ENCODE peak calls at places on chromosomes 1 and 21, in nine cellular contexts. K is foreskin fibroblast; L is CD8-positive, alpha-beta memory T cell; W is OCI-LY7; Q is kidney tubule cell; F is activated naive CD4-positive, alpha-beta T cell; T is RCC 7860; B is HT1080; Z is left cardiac atrium. V is an unnamed sample.

GRCh38 chr1:50658421-50659076 is 235.3 kb upstream of the DMRTA2 start:
- DNase-seq in K (peak; percentile 45), L (no peak), W (no peak), Q (no peak), F (no peak), T (no peak), B (no peak), Z (no peak), V (no peak)

GRCh38 chr1:12525311-12526181 is 92.5 kb downstream of the DHRS3 start:
- DNase-seq in K (no peak), L (no peak), W (no peak), Q (no peak), F (no peak), T (no peak), B (no peak), Z (peak; percentile 57), V (no peak)

GRCh38 chr1:41592451-41593125 is 108.1 kb upstream of the EDN2 start:
- DNase-seq in K (no peak), L (no peak), W (no peak), Q (no peak), F (no peak), T (no peak), B (no peak), Z (no peak), V (no peak)

GRCh38 chr1:36300526-36300925 is 5.6 kb upstream of the SH3D21 start:
- DNase-seq in K (no peak), L (no peak), W (no peak), Q (peak; percentile 92), F (no peak), T (peak; percentile 38), B (peak; percentile 75), Z (no peak), V (no peak)

GRCh38 chr1:10561955-10562354 is 87.2 kb downstream of the PEX14 start:
- DNase-seq in K (no peak), L (no peak), W (no peak), Q (no peak), F (no peak), T (no peak), B (peak; percentile 20), Z (no peak), V (no peak)

GRCh38 chr1:69648486-69648885 is 80.8 kb downstream of the LRRC7 start:
- DNase-seq in K (peak; percentile 2), L (no peak), W (no peak), Q (no peak), F (no peak), T (no peak), B (peak; percentile 78), Z (no peak), V (no peak)

GRCh38 chr21:41604583-41605041 is 96.7 kb upstream of the TMPRSS2 start:
- DNase-seq in K (no peak), L (no peak), W (no peak), Q (no peak), F (no peak), T (no peak), B (peak; percentile 28), Z (no peak), V (no peak)

GRCh38 chr1:99481391-99481996 is 164.4 kb upstream of the PALMD start:
- DNase-seq in K (peak; percentile 27), L (peak; percentile 12), W (peak; percentile 59), Q (peak; percentile 59), F (no peak), T (peak; percentile 52), B (peak; percentile 37), Z (peak; percentile 30), V (no peak)

GRCh38 chr1:222665964-222666363 is 46.3 kb downstream of the AIDA start:
- DNase-seq in K (peak; percentile 13), L (no peak), W (no peak), Q (no peak), F (no peak), T (no peak), B (no peak), Z (no peak), V (no peak)

GRCh38 chr1:162855461-162856150 is 5.4 kb downstream of the CCDC190 start:
- DNase-seq in K (peak; percentile 64), L (no peak), W (no peak), Q (peak; percentile 34), F (no peak), T (peak; percentile 39), B (peak; percentile 63), Z (no peak), V (no peak)

GRCh38 chr1:94773931-94774422 is 46.2 kb upstream of the SLC44A3 start:
- DNase-seq in K (no peak), L (no peak), W (no peak), Q (peak; percentile 93), F (no peak), T (peak; percentile 68), B (peak; percentile 65), Z (no peak), V (no peak)